ENCODE peak calls at places on chromosomes 6 and 20, in five cellular contexts. Y is choroid plexus epithelial cell, R is AG04450, Q is activated T-helper 1 cell treated with Interleukin-2 at 50 U/mL for 16 hours, T is NCI-H526 treated with DMSO at 0.1 percent for 48 hours. H is an unnamed sample.

GRCh38 chr6:33885121-33886057 is 81.6 kb upstream of the MLN start:
- DNase-seq in Q (no peak), T (no peak), Y (no peak), R (no peak), H (no peak)

GRCh38 chr20:60292001-60292520 is 333.8 kb downstream of the CDH26 start:
- DNase-seq in Q (no peak), Y (no peak), R (no peak), T (no peak), H (no peak)

GRCh38 chr20:33401042-33401921 is at the start of gene CDK5RAP1:
- DNase-seq in Y (peak; percentile 94), Q (peak; percentile 72), T (peak; percentile 89), R (peak; percentile 74), H (peak; percentile 93)

GRCh38 chr6:158718431-158719126 is 68.7 kb downstream of the SYTL3 start:
- DNase-seq in R (no peak), T (peak; percentile 12), Q (no peak), Y (peak; percentile 63), H (peak; percentile 68)

GRCh38 chr6:73929421-73929820 is 233.4 kb downstream of the CD109 start:
- DNase-seq in R (no peak), T (no peak), Y (peak; percentile 10), Q (no peak), H (no peak)

GRCh38 chr6:72651967-72652956 is 30.4 kb downstream of the KCNQ5 start:
- DNase-seq in T (no peak), R (no peak), Q (no peak), Y (no peak), H (no peak)

GRCh38 chr6:107108201-107108890 is 7.0 kb downstream of the BEND3 start:
- DNase-seq in Q (no peak), T (no peak), Y (no peak), R (no peak), H (peak; percentile 22)

GRCh38 chr6:148857817-148858390 is 111.1 kb downstream of the UST start:
- DNase-seq in R (peak; percentile 91), T (no peak), Q (no peak), Y (peak; percentile 80), H (no peak)